ENCODE peak calls at places on chromosomes 12 and 14, in ten cellular contexts. X is activated CD4-positive, alpha-beta memory T cell treated with anti-CD3 and anti-CD28 coated beads, Interleukin-2, amount 10 ng/mL, durations not matched to agents 7 days and 5 days; V is stimulated activated CD8-positive, alpha-beta memory T cell treated with anti-CD3 and anti-CD28 coated beads, Interleukin-4, amount 100 ng/mL, for 1 hour; R is suprapubic skin; L is H54; A is HS-27A; K is midbrain; C is ovary; M is endothelial cell of umbilical vein; U is SK-MEL-5. P is an unnamed sample.

GRCh38 chr12:118302053-118302452 is 70.7 kb downstream of the TAOK3 start:
- DNase-seq in X (no peak), V (no peak), R (no peak), L (peak), A (no peak), K (no peak), C (no peak), M (no peak), U (peak), P (no peak)

GRCh38 chr12:31803306-31804184 is 74.7 kb upstream of the AMN1 start:
- DNase-seq in X (no peak), V (no peak), R (no peak), L (no peak), A (no peak), K (no peak), C (no peak), M (no peak), U (no peak), P (no peak)

GRCh38 chr14:106842687-106843086 is 1316.3 kb downstream of the TMEM121 start:
- DNase-seq in X (no peak), V (no peak), R (no peak), L (no peak), A (no peak), K (no peak), C (no peak), M (no peak), U (peak), P (no peak)

GRCh38 chr12:15336772-15337553 is 14.7 kb downstream of the PTPRO start:
- DNase-seq in X (no peak), V (no peak), R (no peak), L (no peak), A (peak), K (no peak), C (no peak), M (peak), U (no peak), P (no peak)

GRCh38 chr12:3145546-3146310 is 68.5 kb downstream of the TSPAN9 start:
- DNase-seq in X (no peak), V (no peak), R (no peak), L (no peak), A (no peak), K (no peak), C (no peak), M (no peak), U (no peak), P (no peak)

GRCh38 chr12:124466200-124467128 is 100.9 kb downstream of the NCOR2 start:
- DNase-seq in X (peak), V (peak), R (no peak), L (no peak), A (no peak), K (no peak), C (peak), M (peak), U (peak), P (peak)

GRCh38 chr14:53247596-53248370 is 94.7 kb upstream of the DDHD1 start:
- DNase-seq in X (no peak), V (no peak), R (no peak), L (no peak), A (no peak), K (no peak), C (no peak), M (no peak), U (no peak), P (no peak)

GRCh38 chr14:104280085-104280901 is 141.9 kb downstream of the KIF26A start:
- DNase-seq in X (no peak), V (no peak), R (peak), L (no peak), A (no peak), K (no peak), C (peak), M (no peak), U (no peak), P (no peak)

GRCh38 chr14:30445852-30446251 is 113.1 kb upstream of the G2E3 start:
- DNase-seq in X (no peak), V (no peak), R (no peak), L (no peak), A (no peak), K (no peak), C (no peak), M (no peak), U (no peak), P (no peak)

GRCh38 chr12:89350661-89351488 is 1.4 kb downstream of the DUSP6 start:
- DNase-seq in X (peak), V (no peak), R (peak), L (no peak), A (no peak), K (peak), C (no peak), M (peak), U (peak), P (no peak)

GRCh38 chr12:54026640-54027441 is 1.4 kb upstream of the HOXC6 start:
- DNase-seq in X (no peak), V (no peak), R (no peak), L (no peak), A (no peak), K (no peak), C (peak), M (no peak), U (no peak), P (no peak)

GRCh38 chr14:71212093-71212492 is 304.8 kb downstream of the PCNX1 start:
- DNase-seq in X (no peak), V (no peak), R (no peak), L (no peak), A (no peak), K (no peak), C (no peak), M (no peak), U (no peak), P (no peak)

GRCh38 chr12:3122841-3123678 is 45.9 kb downstream of the TSPAN9 start:
- DNase-seq in X (no peak), V (no peak), R (no peak), L (peak), A (peak), K (no peak), C (no peak), M (peak), U (peak), P (peak)

GRCh38 chr12:20305470-20305869 is 62.9 kb upstream of the PDE3A start:
- DNase-seq in X (no peak), V (no peak), R (no peak), L (no peak), A (no peak), K (no peak), C (no peak), M (peak), U (no peak), P (no peak)

GRCh38 chr14:90645842-90646443 is 170.3 kb downstream of the TTC7B start:
- DNase-seq in X (no peak), V (no peak), R (no peak), L (peak), A (peak), K (no peak), C (no peak), M (peak), U (no peak), P (no peak)

GRCh38 chr12:79016181-79016580 is 151.6 kb downstream of the SYT1 start:
- DNase-seq in X (no peak), V (no peak), R (no peak), L (no peak), A (no peak), K (no peak), C (no peak), M (peak), U (no peak), P (no peak)

GRCh38 chr14:102539544-102540309 is 30.2 kb upstream of the ANKRD9 start:
- DNase-seq in X (no peak), V (no peak), R (no peak), L (no peak), A (no peak), K (no peak), C (peak), M (no peak), U (peak), P (no peak)

GRCh38 chr14:33539918-33540357 is 410.9 kb downstream of the EGLN3 start:
- DNase-seq in X (no peak), V (no peak), R (no peak), L (no peak), A (no peak), K (no peak), C (no peak), M (peak), U (no peak), P (no peak)

GRCh38 chr12:56565510-56566101 is 44.0 kb downstream of the RBMS2 start:
- DNase-seq in X (peak), V (no peak), R (peak), L (peak), A (no peak), K (no peak), C (peak), M (peak), U (peak), P (no peak)

GRCh38 chr14:51929156-51929555 is 60.2 kb upstream of the RTRAF start:
- DNase-seq in X (no peak), V (no peak), R (no peak), L (no peak), A (no peak), K (no peak), C (no peak), M (no peak), U (no peak), P (no peak)

GRCh38 chr14:95025218-95025617 is 132.1 kb downstream of the DICER1 start:
- DNase-seq in X (no peak), V (no peak), R (no peak), L (no peak), A (no peak), K (no peak), C (no peak), M (no peak), U (no peak), P (no peak)

GRCh38 chr14:93879362-93879983 is 47.7 kb upstream of the FAM181A start:
- DNase-seq in X (no peak), V (no peak), R (no peak), L (no peak), A (no peak), K (no peak), C (no peak), M (no peak), U (no peak), P (no peak)

GRCh38 chr12:128790221-128790620 is 33.5 kb downstream of the SLC15A4 start:
- DNase-seq in X (no peak), V (no peak), R (no peak), L (no peak), A (no peak), K (no peak), C (no peak), M (no peak), U (no peak), P (no peak)

GRCh38 chr14:69500736-69501135 is 16.2 kb downstream of the PLEKHD1 start:
- DNase-seq in X (no peak), V (no peak), R (no peak), L (no peak), A (no peak), K (no peak), C (no peak), M (no peak), U (no peak), P (no peak)

GRCh38 chr12:45966486-45966885 is 23.9 kb downstream of the SCAF11 start:
- DNase-seq in X (no peak), V (no peak), R (no peak), L (peak), A (peak), K (no peak), C (no peak), M (peak), U (peak), P (no peak)

GRCh38 chr12:8145754-8146415 is 10.9 kb upstream of the ZNF705A start:
- DNase-seq in X (no peak), V (no peak), R (no peak), L (peak), A (peak), K (peak), C (peak), M (no peak), U (peak), P (peak)

GRCh38 chr12:118371354-118372282 is 1.1 kb downstream of the TAOK3 start:
- DNase-seq in X (no peak), V (no peak), R (peak), L (no peak), A (no peak), K (peak), C (peak), M (peak), U (no peak), P (no peak)

P was measured in T1000.